ENCODE peak calls at places on chromosomes 3 and 15, in seven cellular contexts. W is left lung; I is mucosa of descending colon; E is amygdala; F is stimulated activated CD4-positive, alpha-beta T cell treated with anti-CD3 and anti-CD28 coated beads, TNF-alpha, amount 100 ng/mL, for 24 hours; C is ELF-1; K is RCC 7860. U is an unnamed sample.

GRCh38 chr3:63960048-63960711 is 48.0 kb upstream of the SCAANT1 start:
- DNase-seq in W (no peak), E (no peak), K (peak; percentile 16), C (no peak), F (no peak), I (no peak), U (peak; percentile 50)

GRCh38 chr3:62558549-62559112 is 185.3 kb upstream of the FEZF2 start:
- DNase-seq in C (peak; percentile 77), F (no peak), W (no peak), I (no peak), E (no peak), K (no peak), U (no peak)

GRCh38 chr3:142053244-142053643 is 96.1 kb downstream of the TFDP2 start:
- DNase-seq in E (no peak), W (no peak), F (no peak), I (no peak), C (no peak), K (no peak), U (no peak)

GRCh38 chr3:46580675-46581074 is 14.6 kb upstream of the LRRC2 start:
- DNase-seq in C (no peak), K (no peak), W (no peak), E (no peak), F (no peak), I (no peak), U (no peak)

GRCh38 chr15:28107111-28107893 is 8.2 kb upstream of the OCA2 start:
- DNase-seq in E (no peak), F (peak; percentile 24), W (no peak), C (peak; percentile 59), I (no peak), K (no peak), U (peak; percentile 50)

GRCh38 chr15:80567721-80568157 is 127.4 kb upstream of the ABHD17C start:
- DNase-seq in W (no peak), I (no peak), F (no peak), E (peak; percentile 60), K (peak; percentile 59), C (peak; percentile 74), U (peak; percentile 65)

GRCh38 chr3:13654330-13655073 is 105.6 kb downstream of the FBLN2 start:
- DNase-seq in F (peak; percentile 19), E (no peak), K (no peak), W (no peak), I (no peak), C (no peak), U (no peak)

GRCh38 chr3:190321789-190322603 is at the start of gene CLDN1:
- DNase-seq in K (peak; percentile 57), C (peak; percentile 90), I (peak; percentile 84), F (peak; percentile 72), E (peak; percentile 54), W (peak; percentile 95), U (peak; percentile 64)

GRCh38 chr15:43518073-43518761 is 809 bp downstream of the MAP1A start:
- DNase-seq in W (no peak), E (peak; percentile 86), I (no peak), K (no peak), F (no peak), C (peak; percentile 64), U (peak; percentile 74)

GRCh38 chr3:78186404-78186803 is 1146.5 kb downstream of the ROBO2 start:
- DNase-seq in I (no peak), E (no peak), C (no peak), F (no peak), W (no peak), K (no peak), U (no peak)

GRCh38 chr3:17003457-17003856 is 118.7 kb downstream of the PLCL2 start:
- DNase-seq in K (no peak), F (no peak), C (no peak), I (no peak), W (no peak), E (no peak), U (no peak)

GRCh38 chr15:43287254-43287653 is 20.5 kb upstream of the TGM5 start:
- DNase-seq in F (no peak), K (no peak), E (no peak), W (no peak), C (no peak), I (no peak), U (no peak)

GRCh38 chr3:94115482-94115881 is 52.6 kb downstream of the NSUN3 start:
- DNase-seq in K (no peak), W (no peak), C (peak; percentile 30), F (no peak), I (no peak), E (no peak), U (peak; percentile 18)

GRCh38 chr15:38103564-38103963 is 149.1 kb upstream of the SPRED1 start:
- DNase-seq in I (no peak), K (no peak), E (no peak), F (no peak), W (no peak), C (no peak), U (no peak)

GRCh38 chr3:186268616-186269448 is 93.2 kb downstream of the DGKG start:
- DNase-seq in W (no peak), E (no peak), K (no peak), F (no peak), I (no peak), C (peak; percentile 67), U (no peak)

GRCh38 chr15:25183581-25184330 is 229.0 kb downstream of the SNRPN start:
- DNase-seq in K (no peak), W (peak; percentile 34), F (no peak), E (no peak), C (no peak), I (peak; percentile 27), U (no peak)

GRCh38 chr3:150371741-150372254 is 36.3 kb upstream of the TSC22D2 start:
- DNase-seq in W (no peak), F (no peak), C (peak; percentile 42), K (peak; percentile 100), I (no peak), E (no peak), U (no peak)

GRCh38 chr15:92882697-92883642 is 17.2 kb upstream of the CHD2 start:
- DNase-seq in W (peak; percentile 89), C (no peak), K (no peak), E (no peak), F (no peak), I (peak; percentile 61), U (no peak)

GRCh38 chr3:128009952-128010846 is 42.0 kb upstream of the SEC61A1 start:
- DNase-seq in I (no peak), C (no peak), W (no peak), K (no peak), F (no peak), E (no peak), U (no peak)

GRCh38 chr15:57580866-57581265 is 10.8 kb upstream of the MYZAP start:
- DNase-seq in E (no peak), W (no peak), F (no peak), K (no peak), I (no peak), C (no peak), U (no peak)

GRCh38 chr3:9947025-9947995 is 4.9 kb downstream of the PRRT3 start:
- DNase-seq in E (peak; percentile 84), C (peak; percentile 84), W (peak; percentile 92), I (peak; percentile 86), F (no peak), K (peak; percentile 10), U (peak; percentile 51)

GRCh38 chr3:47780727-47781325 is 867 bp downstream of the SMARCC1 start:
- DNase-seq in F (no peak), I (no peak), W (no peak), C (no peak), K (peak; percentile 37), E (no peak), U (no peak)

GRCh38 chr15:40069178-40070165 is 30.5 kb upstream of the SRP14 start:
- DNase-seq in E (peak; percentile 98), I (peak; percentile 95), K (peak; percentile 95), W (peak; percentile 92), F (no peak), C (peak; percentile 73), U (peak; percentile 72)

GRCh38 chr3:117788086-117788485 is 1078.5 kb downstream of the TUSC7 start:
- DNase-seq in W (no peak), C (peak; percentile 50), F (no peak), I (no peak), K (no peak), E (peak; percentile 22), U (no peak)

GRCh38 chr15:82139823-82140268 is 94.0 kb upstream of the MEX3B start:
- DNase-seq in C (no peak), W (no peak), F (no peak), K (peak; percentile 40), E (no peak), I (no peak), U (no peak)

GRCh38 chr3:17302774-17303173 is 418.0 kb downstream of the PLCL2 start:
- DNase-seq in C (no peak), K (no peak), W (no peak), E (no peak), F (no peak), I (no peak), U (no peak)

GRCh38 chr15:68384451-68385239 is 47.3 kb downstream of the ITGA11 start:
- DNase-seq in K (peak; percentile 73), C (peak; percentile 30), I (no peak), W (no peak), F (no peak), E (no peak), U (no peak)

GRCh38 chr15:71115567-71116351 is 488 bp downstream of the THSD4 start:
- DNase-seq in F (peak; percentile 15), I (peak; percentile 69), C (peak; percentile 73), E (no peak), W (peak; percentile 86), K (no peak), U (no peak)

GRCh38 chr3:125990253-125990970 is 21.4 kb downstream of the ROPN1B start:
- DNase-seq in K (no peak), W (peak; percentile 93), I (peak; percentile 82), C (peak; percentile 90), E (peak; percentile 90), F (peak; percentile 77), U (peak; percentile 44)